ENCODE peak calls at places on chromosome 16, in eight cellular contexts. Y, T, U, V, H, A, G and M are unnamed samples.

GRCh38 chr16:84396537-84397008 is 28.2 kb downstream of the ATP2C2 start:
- DNase-seq in Y (no peak), T (no peak), U (peak), V (peak), H (no peak), A (peak), G (no peak), M (no peak)

GRCh38 chr16:51762081-51762995 is 611.3 kb upstream of the SALL1 start:
- DNase-seq in Y (peak), T (peak), U (peak), V (peak), H (peak), A (peak), G (peak), M (peak)

GRCh38 chr16:82657239-82657638 is 30.5 kb downstream of the CDH13 start:
- DNase-seq in Y (no peak), T (no peak), U (peak), V (peak), H (no peak), A (no peak), G (no peak), M (no peak)

GRCh38 chr16:49833055-49833454 is 22.9 kb downstream of the ZNF423 start:
- DNase-seq in Y (no peak), T (peak), U (no peak), V (peak), H (no peak), A (no peak), G (no peak), M (peak)

GRCh38 chr16:78770353-78771091 is 671.1 kb downstream of the WWOX start:
- DNase-seq in Y (peak), T (peak), U (no peak), V (no peak), H (peak), A (peak), G (no peak), M (peak)

GRCh38 chr16:22220076-22220453 is 14.0 kb downstream of the EEF2K start:
- DNase-seq in Y (no peak), T (no peak), U (peak), V (no peak), H (no peak), A (no peak), G (no peak), M (peak)

GRCh38 chr16:80936410-80936809 is 70.3 kb downstream of the CMC2 start:
- DNase-seq in Y (no peak), T (no peak), U (peak), V (peak), H (no peak), A (no peak), G (peak), M (no peak)

GRCh38 chr16:31269541-31269940 is 9.8 kb downstream of the ITGAM start:
- DNase-seq in Y (no peak), T (peak), U (no peak), V (no peak), H (no peak), A (no peak), G (no peak), M (no peak)

GRCh38 chr16:61871837-61872777 is 164.1 kb downstream of the CDH8 start:
- DNase-seq in Y (no peak), T (no peak), U (no peak), V (no peak), H (no peak), A (no peak), G (no peak), M (no peak)

GRCh38 chr16:21101631-21102420 is 48.8 kb downstream of the DNAH3 start:
- DNase-seq in Y (no peak), T (peak), U (peak), V (peak), H (peak), A (peak), G (no peak), M (peak)

GRCh38 chr16:89038221-89038721 is 55.4 kb upstream of the ACSF3 start:
- DNase-seq in Y (no peak), T (no peak), U (no peak), V (no peak), H (peak), A (no peak), G (no peak), M (no peak)

GRCh38 chr16:68393333-68393732 is 55.0 kb downstream of the SMPD3 start:
- DNase-seq in Y (no peak), T (no peak), U (no peak), V (no peak), H (no peak), A (no peak), G (no peak), M (no peak)
- TF ChIP-seq CTCF in Y (no peak), T (no peak), U (no peak), V (no peak), H (no peak), A (no peak), G (no peak), M (no peak)

GRCh38 chr16:87658564-87659225 is 56.4 kb downstream of the JPH3 start:
- DNase-seq in Y (no peak), T (no peak), U (no peak), V (no peak), H (no peak), A (no peak), G (no peak), M (no peak)

GRCh38 chr16:87661561-87661960 is 59.3 kb downstream of the JPH3 start:
- DNase-seq in Y (peak), T (no peak), U (peak), V (peak), H (peak), A (peak), G (no peak), M (peak)

GRCh38 chr16:87665193-87665592 is 62.9 kb downstream of the JPH3 start:
- DNase-seq in Y (no peak), T (no peak), U (no peak), V (no peak), H (no peak), A (no peak), G (no peak), M (no peak)

GRCh38 chr16:87664792-87665191 is 62.5 kb downstream of the JPH3 start:
- DNase-seq in Y (no peak), T (no peak), U (no peak), V (no peak), H (no peak), A (no peak), G (no peak), M (no peak)

DNA sequence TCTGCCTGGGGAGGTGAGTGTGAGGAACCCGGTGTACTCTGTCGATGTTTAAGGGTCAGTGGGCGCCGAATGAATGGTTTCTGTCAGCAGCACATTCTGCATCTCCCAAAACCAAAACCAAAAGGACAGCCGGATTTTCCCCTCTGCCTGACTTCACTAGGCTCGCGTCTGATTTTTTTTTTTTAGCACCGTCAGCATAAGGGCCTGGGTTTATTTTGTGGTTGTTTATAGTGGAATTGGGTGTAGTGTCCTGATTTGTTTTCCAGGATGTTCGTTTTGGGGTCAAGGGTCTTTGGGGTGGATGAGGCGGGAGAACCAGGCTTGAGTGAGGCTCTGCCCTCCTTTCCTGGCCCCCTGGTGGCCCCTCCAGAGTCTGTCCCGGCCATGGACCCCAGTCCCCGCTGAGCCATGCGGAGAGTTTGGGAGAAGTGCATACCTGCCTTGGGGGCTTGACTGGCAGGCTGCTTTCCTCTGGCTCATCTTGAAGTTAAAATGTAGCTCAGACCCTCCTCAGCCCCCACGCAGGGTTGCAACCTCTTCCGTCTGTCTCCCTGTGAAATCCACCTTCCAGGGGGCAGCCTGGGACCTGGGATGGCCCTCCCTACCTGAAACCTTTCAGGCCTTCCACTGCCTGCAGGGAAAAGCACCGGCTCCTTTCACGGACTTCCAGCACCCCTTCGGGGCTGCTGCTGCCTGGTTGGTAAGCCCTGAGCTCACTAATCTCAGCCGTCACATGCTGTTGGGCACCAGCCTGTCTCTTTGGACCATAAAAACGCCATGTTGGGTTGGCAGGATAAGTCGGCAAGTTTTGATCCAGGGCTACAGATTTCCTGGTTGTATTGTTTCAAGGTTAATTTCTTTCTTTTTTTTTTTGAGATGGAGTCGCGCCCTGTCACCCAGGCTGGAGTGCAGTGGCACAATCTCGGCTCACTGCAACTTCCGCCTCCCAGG is 60.2 kb downstream of the JPH3 start:
- DNase-seq in Y (no peak), T (no peak), U (no peak), V (no peak), H (no peak), A (no peak), G (no peak), M (no peak)
- TF ChIP-seq CTCF in Y (no peak), T (no peak), U (no peak), V (no peak), H (no peak), A (no peak), G (no peak), M (no peak)

GRCh38 chr16:66950971-66951790 is 9.9 kb upstream of the CES3 start:
- DNase-seq in Y (no peak), T (no peak), U (peak), V (no peak), H (no peak), A (no peak), G (no peak), M (no peak)

GRCh38 chr16:66952430-66953139 is 8.5 kb upstream of the CES3 start:
- DNase-seq in Y (no peak), T (no peak), U (no peak), V (no peak), H (no peak), A (no peak), G (no peak), M (no peak)

GRCh38 chr16:66953462-66954096 is 7.5 kb upstream of the CES3 start:
- DNase-seq in Y (no peak), T (no peak), U (no peak), V (no peak), H (no peak), A (no peak), G (no peak), M (no peak)

GRCh38 chr16:66950437-66950836 is 10.6 kb upstream of the CES3 start:
- DNase-seq in Y (no peak), T (no peak), U (no peak), V (no peak), H (no peak), A (no peak), G (no peak), M (no peak)

GRCh38 chr16:66954097-66954659 is 6.9 kb upstream of the CES3 start:
- DNase-seq in Y (peak), T (peak), U (peak), V (peak), H (peak), A (peak), G (no peak), M (peak)
- TF ChIP-seq CTCF in Y (peak), T (no peak), U (peak), V (peak), H (peak), A (peak), G (peak), M (peak)

GRCh38 chr16:86093801-86094750 is 195.1 kb downstream of the IRF8 start:
- DNase-seq in Y (no peak), T (peak), U (no peak), V (no peak), H (no peak), A (no peak), G (no peak), M (no peak)
- TF ChIP-seq CTCF in Y (peak), T (no peak), U (peak), V (no peak), H (peak), A (no peak), G (no peak), M (no peak)

DNA sequence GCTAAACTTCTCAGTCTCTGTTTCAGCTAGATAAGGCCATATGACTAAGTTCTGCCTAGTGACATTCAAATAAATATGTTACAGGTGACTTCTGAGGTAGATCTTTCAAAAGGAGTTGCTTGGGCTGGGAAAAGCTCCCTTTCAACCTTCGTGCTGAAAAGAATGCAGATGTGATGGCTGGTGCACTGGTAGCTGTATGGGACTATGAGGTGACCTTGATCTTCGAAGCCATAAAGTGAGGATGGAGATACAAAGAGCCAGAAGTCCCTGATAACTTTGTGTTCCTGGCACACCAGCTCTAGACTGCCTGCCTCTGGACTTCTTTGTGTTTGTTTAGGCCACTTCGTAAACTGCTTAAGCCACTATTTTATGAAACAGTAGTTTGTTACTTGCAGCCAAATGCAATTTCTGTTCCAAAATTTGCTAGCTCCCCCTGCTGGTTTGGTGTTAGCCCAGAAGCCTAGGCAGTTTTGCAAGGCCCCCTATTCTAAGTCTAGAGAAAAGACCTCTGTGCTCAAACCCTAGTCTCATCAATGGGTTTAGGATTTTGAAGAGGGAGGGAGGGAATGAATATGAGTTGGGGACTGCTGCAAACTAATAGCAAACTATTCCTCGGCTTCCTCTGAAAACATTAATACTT is 23.3 kb upstream of the ERCC4 start:
- DNase-seq in Y (no peak), T (no peak), U (peak), V (peak), H (peak), A (no peak), G (no peak), M (no peak)
- TF ChIP-seq CTCF in Y (no peak), T (no peak), U (peak), V (peak), H (peak), A (peak), G (no peak), M (no peak)

GRCh38 chr16:25785361-25785760 is 93.6 kb downstream of the HS3ST4 start:
- DNase-seq in Y (no peak), T (no peak), U (no peak), V (no peak), H (no peak), A (no peak), G (no peak), M (no peak)
- TF ChIP-seq CTCF in Y (no peak), T (no peak), U (no peak), V (no peak), H (no peak), A (no peak), G (no peak), M (no peak)

DNA sequence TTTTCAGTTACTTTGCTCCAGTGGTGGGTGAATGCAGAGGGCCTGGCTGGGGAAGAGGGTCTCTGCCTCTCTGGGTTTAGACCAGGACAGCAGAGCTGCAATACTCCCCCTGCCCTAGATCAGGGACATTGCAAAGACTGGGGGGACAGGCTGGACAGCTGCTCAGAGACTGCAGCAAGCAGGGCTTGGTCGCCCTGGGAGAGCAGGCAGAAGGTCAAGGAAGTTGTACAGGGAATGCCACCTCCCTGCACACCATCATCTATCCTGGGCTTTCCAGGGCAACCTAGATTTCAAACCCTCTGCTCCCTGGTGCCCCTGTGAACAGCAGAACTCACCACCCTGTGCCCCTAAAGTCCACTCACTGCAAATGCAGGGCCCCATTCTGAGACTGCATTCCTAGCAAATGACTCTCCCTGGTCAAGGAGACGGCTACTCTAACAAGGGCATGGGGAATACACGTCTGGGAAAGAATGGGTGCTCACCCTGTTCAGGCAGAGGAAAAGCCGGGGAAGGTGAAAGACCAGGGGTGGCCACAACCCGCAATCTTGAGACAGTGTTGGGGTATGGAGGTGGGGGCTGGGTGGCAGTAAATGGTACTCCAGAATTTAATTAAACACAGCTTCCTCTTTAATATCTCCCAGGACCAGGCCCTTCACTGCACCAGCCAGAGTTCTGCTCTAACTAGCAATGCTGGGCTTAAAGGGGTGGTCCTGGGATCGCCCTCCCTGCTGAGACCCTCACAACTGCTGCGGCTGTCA is 1.0 kb downstream of the KIFC3 start:
- DNase-seq in Y (no peak), T (no peak), U (peak), V (peak), H (no peak), A (peak), G (peak), M (peak)
- TF ChIP-seq CTCF in Y (peak), T (no peak), U (no peak), V (no peak), H (no peak), A (no peak), G (peak), M (no peak)

GRCh38 chr16:72649254-72649944 is 398.5 kb downstream of the ZFHX3 start:
- DNase-seq in Y (no peak), T (no peak), U (no peak), V (no peak), H (no peak), A (no peak), G (no peak), M (no peak)

GRCh38 chr16:72645526-72645925 is 402.4 kb downstream of the ZFHX3 start:
- DNase-seq in Y (no peak), T (no peak), U (no peak), V (peak), H (no peak), A (no peak), G (no peak), M (no peak)

GRCh38 chr16:72644911-72645310 is 403.0 kb downstream of the ZFHX3 start:
- DNase-seq in Y (no peak), T (no peak), U (no peak), V (no peak), H (no peak), A (no peak), G (no peak), M (no peak)

DNA sequence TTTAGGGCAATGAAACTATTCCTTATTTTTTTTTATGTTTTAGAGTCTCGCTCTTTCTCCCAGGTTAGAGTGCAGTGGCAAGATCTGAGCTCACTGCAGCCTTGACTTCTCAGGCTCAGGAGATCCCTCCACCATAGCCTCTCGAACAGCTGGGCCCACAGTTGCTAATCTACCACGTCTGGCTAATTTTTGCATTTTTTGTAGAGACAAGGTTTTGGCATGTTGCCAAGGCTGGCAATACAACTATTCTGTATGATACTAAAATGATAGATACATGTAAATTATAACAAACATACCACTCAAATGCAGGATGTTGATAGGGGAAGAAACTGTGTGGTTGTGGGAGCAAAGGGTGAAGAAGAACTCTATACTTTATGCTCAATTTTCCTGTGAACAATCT is 401.3 kb downstream of the ZFHX3 start:
- DNase-seq in Y (no peak), T (no peak), U (no peak), V (no peak), H (peak), A (no peak), G (no peak), M (no peak)
- TF ChIP-seq CTCF in Y (no peak), T (no peak), U (no peak), V (no peak), H (no peak), A (no peak), G (no peak), M (no peak)